ENCODE peak calls at places on chromosomes 4 and X, in nine cellular contexts. W is lower lobe of right lung, R is omental fat pad, V is upper lobe of left lung, L is fibroblast of mammary gland, H is HFFc6, A is glutamatergic neuron, Z is progenitor cell of endocrine pancreas, E is A673. C is an unnamed sample.

GRCh38 chrX:124401696-124402095 is 55.3 kb downstream of the SH2D1A start:
- DNase-seq in W (no peak), R (no peak), V (no peak), L (no peak), H (no peak), A (no peak), Z (no peak), E (no peak), C (no peak)

GRCh38 chr4:54541426-54542118 is 116.2 kb upstream of the KIT start:
- DNase-seq in W (no peak), R (no peak), V (no peak), L (no peak), H (peak), A (no peak), Z (no peak), E (no peak), C (peak)

GRCh38 chr4:166078956-166079355 is 205.9 kb downstream of the TLL1 start:
- DNase-seq in W (no peak), R (no peak), V (no peak), L (peak), H (peak), A (no peak), Z (no peak), E (peak), C (peak)

GRCh38 chrX:19579485-19579884 is 64.2 kb upstream of the MAP3K15 start:
- DNase-seq in W (no peak), R (no peak), V (no peak), L (peak), H (peak), A (no peak), Z (no peak), E (no peak), C (peak)

GRCh38 chr4:40316333-40316781 is 18.8 kb upstream of the CHRNA9 start:
- DNase-seq in W (no peak), R (no peak), V (no peak), L (peak), H (peak), A (no peak), Z (no peak), E (peak), C (peak)

GRCh38 chr4:58163172-58163571 is 1053.0 kb upstream of the IGFBP7 start:
- DNase-seq in W (no peak), R (no peak), V (no peak), L (no peak), H (no peak), A (no peak), Z (no peak), E (no peak), C (no peak)

GRCh38 chrX:9267415-9267814 is 197.4 kb upstream of the TBL1X start:
- DNase-seq in W (no peak), R (no peak), V (no peak), L (no peak), H (no peak), A (no peak), Z (no peak), E (no peak), C (no peak)

GRCh38 chrX:122777766-122778165 is 406.3 kb upstream of the GRIA3 start:
- DNase-seq in W (no peak), R (no peak), V (no peak), L (peak), H (no peak), A (no peak), Z (no peak), E (peak), C (no peak)

GRCh38 chr4:139042981-139043460 is 27.4 kb downstream of the NOCT start:
- DNase-seq in W (no peak), R (no peak), V (no peak), L (no peak), H (no peak), A (peak), Z (no peak), E (no peak), C (no peak)

GRCh38 chr4:48194986-48195773 is 61.1 kb upstream of the TXK start:
- DNase-seq in W (no peak), R (no peak), V (no peak), L (peak), H (no peak), A (no peak), Z (no peak), E (peak), C (no peak)

GRCh38 chrX:24495700-24496099 is 30.6 kb downstream of the PDK3 start:
- DNase-seq in W (no peak), R (no peak), V (no peak), L (no peak), H (no peak), A (no peak), Z (no peak), E (no peak), C (no peak)

GRCh38 chr4:87848622-87849351 is 16.0 kb downstream of the MEPE start:
- DNase-seq in W (peak), R (no peak), V (no peak), L (peak), H (peak), A (peak), Z (no peak), E (peak), C (peak)

GRCh38 chrX:133921764-133922389 is 63.5 kb downstream of the GPC3 start:
- DNase-seq in W (peak), R (no peak), V (no peak), L (peak), H (no peak), A (peak), Z (peak), E (peak), C (peak)

GRCh38 chrX:154398668-154399526 is 720 bp downstream of the RPL10 start:
- DNase-seq in W (peak), R (no peak), V (peak), L (peak), H (peak), A (peak), Z (peak), E (peak), C (peak)

GRCh38 chr4:85127653-85128052 is 161.2 kb upstream of the WDFY3 start:
- DNase-seq in W (no peak), R (no peak), V (peak), L (peak), H (peak), A (peak), Z (no peak), E (peak), C (peak)

GRCh38 chrX:11968991-11969390 is 169.3 kb upstream of the FRMPD4 start:
- DNase-seq in W (no peak), R (no peak), V (no peak), L (no peak), H (no peak), A (no peak), Z (no peak), E (no peak), C (peak)

GRCh38 chrX:23435108-23435507 is 100.5 kb downstream of the PTCHD1 start:
- DNase-seq in W (no peak), R (no peak), V (no peak), L (no peak), H (no peak), A (no peak), Z (no peak), E (no peak), C (peak)

GRCh38 chrX:136689441-136689840 is 41.5 kb downstream of the CD40LG start:
- DNase-seq in W (no peak), R (no peak), V (no peak), L (no peak), H (no peak), A (no peak), Z (no peak), E (no peak), C (peak)

GRCh38 chr4:82138376-82138775 is 235.4 kb downstream of the HNRNPD start:
- DNase-seq in W (no peak), R (no peak), V (no peak), L (peak), H (no peak), A (no peak), Z (no peak), E (no peak), C (no peak)

GRCh38 chr4:41155194-41155830 is 59.0 kb downstream of the APBB2 start:
- DNase-seq in W (no peak), R (no peak), V (no peak), L (peak), H (peak), A (no peak), Z (no peak), E (no peak), C (peak)

GRCh38 chr4:74661427-74662171 is 132.7 kb downstream of the BTC start:
- DNase-seq in W (no peak), R (no peak), V (no peak), L (peak), H (peak), A (no peak), Z (no peak), E (no peak), C (peak)

GRCh38 chr4:41865306-41865980 is 69.8 kb upstream of the TMEM33 start:
- DNase-seq in W (no peak), R (no peak), V (peak), L (peak), H (no peak), A (peak), Z (no peak), E (peak), C (peak)

GRCh38 chr4:89298160-89298559 is 9.4 kb downstream of the GPRIN3 start:
- DNase-seq in W (no peak), R (no peak), V (no peak), L (no peak), H (no peak), A (no peak), Z (no peak), E (no peak), C (no peak)

GRCh38 chr4:8766610-8767009 is 105.0 kb downstream of the HMX1 start:
- DNase-seq in W (peak), R (no peak), V (no peak), L (no peak), H (no peak), A (peak), Z (no peak), E (no peak), C (no peak)

GRCh38 chr4:7868430-7868775 is 71.3 kb downstream of the AFAP1 start:
- DNase-seq in W (no peak), R (no peak), V (no peak), L (no peak), H (no peak), A (no peak), Z (no peak), E (no peak), C (no peak)

GRCh38 chrX:132071260-132071659 is 48.2 kb downstream of the STK26 start:
- DNase-seq in W (no peak), R (no peak), V (no peak), L (peak), H (no peak), A (no peak), Z (no peak), E (peak), C (peak)

GRCh38 chr4:120327276-120327675 is 260.6 kb upstream of the MAD2L1 start:
- DNase-seq in W (no peak), R (no peak), V (no peak), L (peak), H (no peak), A (no peak), Z (no peak), E (no peak), C (no peak)

GRCh38 chr4:4386736-4387392 is at the start of gene NSG1:
- DNase-seq in W (no peak), R (no peak), V (peak), L (peak), H (no peak), A (peak), Z (peak), E (peak), C (peak)

GRCh38 chr4:111991797-111992196 is 153.5 kb upstream of the FAM241A start:
- DNase-seq in W (no peak), R (no peak), V (no peak), L (peak), H (peak), A (no peak), Z (no peak), E (peak), C (peak)

GRCh38 chrX:18884916-18885315 is 99.0 kb downstream of the PHKA2 start:
- DNase-seq in W (no peak), R (no peak), V (no peak), L (no peak), H (no peak), A (no peak), Z (no peak), E (no peak), C (no peak)

GRCh38 chr4:94701606-94702300 is 56.0 kb upstream of the BMPR1B start:
- DNase-seq in W (no peak), R (no peak), V (no peak), L (no peak), H (no peak), A (peak), Z (no peak), E (no peak), C (no peak)

GRCh38 chr4:120870279-120870673 is 52.2 kb downstream of the PRDM5 start:
- DNase-seq in W (no peak), R (no peak), V (no peak), L (no peak), H (no peak), A (peak), Z (no peak), E (no peak), C (no peak)

GRCh38 chr4:92387459-92388069 is 83.8 kb downstream of the GRID2 start:
- DNase-seq in W (no peak), R (no peak), V (no peak), L (peak), H (peak), A (no peak), Z (no peak), E (peak), C (peak)

GRCh38 chr4:8038702-8039251 is 99.1 kb upstream of the AFAP1 start:
- DNase-seq in W (no peak), R (no peak), V (no peak), L (no peak), H (no peak), A (no peak), Z (no peak), E (no peak), C (no peak)

GRCh38 chr4:86921608-86922252 is 13.1 kb upstream of the AFF1 start:
- DNase-seq in W (no peak), R (no peak), V (no peak), L (peak), H (peak), A (no peak), Z (no peak), E (no peak), C (peak)

GRCh38 chr4:127730142-127730913 is at the start of gene SLC25A31:
- DNase-seq in W (no peak), R (no peak), V (peak), L (no peak), H (no peak), A (no peak), Z (no peak), E (no peak), C (no peak)

GRCh38 chrX:71082778-71083177 is 12.9 kb upstream of the FOXO4 start:
- DNase-seq in W (no peak), R (no peak), V (no peak), L (no peak), H (no peak), A (no peak), Z (no peak), E (no peak), C (no peak)

GRCh38 chrX:71222929-71223328 is at the start of gene GJB1:
- DNase-seq in W (no peak), R (no peak), V (no peak), L (no peak), H (no peak), A (no peak), Z (no peak), E (no peak), C (no peak)

GRCh38 chrX:106037835-106038473 is 573 bp downstream of the SERPINA7 start:
- DNase-seq in W (no peak), R (no peak), V (no peak), L (no peak), H (no peak), A (no peak), Z (no peak), E (no peak), C (no peak)

GRCh38 chrX:150504399-150505186 is 63.8 kb upstream of the MTM1 start:
- DNase-seq in W (no peak), R (no peak), V (no peak), L (peak), H (peak), A (no peak), Z (no peak), E (no peak), C (no peak)
- TF ChIP-seq CTCF in W (no peak), R (no peak), V (no peak), L (no peak), H (no peak), A (no peak), Z (no peak), E (no peak), C (no peak)

DNA sequence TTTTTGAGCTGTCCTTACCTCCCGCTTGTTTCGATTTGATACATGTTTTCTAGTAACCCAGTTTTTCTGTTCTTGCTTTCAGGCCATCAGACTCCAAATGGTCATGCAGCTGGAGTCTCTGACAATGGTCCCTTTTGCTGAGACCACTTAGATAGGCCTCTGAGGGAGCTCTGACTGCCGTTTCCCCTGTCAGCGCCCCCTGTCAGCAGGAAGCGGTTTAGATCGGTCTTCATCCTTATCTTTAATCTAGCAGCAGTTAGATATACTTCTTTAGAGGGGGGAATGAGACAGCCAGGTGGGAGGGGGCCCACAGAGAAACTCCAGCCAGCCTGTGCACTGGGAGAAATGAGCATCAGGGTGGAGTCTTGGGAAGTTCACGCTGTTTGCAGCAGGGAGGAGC is 457.9 kb downstream of the GPAT3 start:
- DNase-seq in W (no peak), R (no peak), V (no peak), L (no peak), H (no peak), A (peak), Z (no peak), E (peak), C (no peak)
- TF ChIP-seq CTCF in W (no peak), R (no peak), V (no peak), L (peak), H (peak), A (no peak), Z (peak), E (peak), C (peak)

DNA sequence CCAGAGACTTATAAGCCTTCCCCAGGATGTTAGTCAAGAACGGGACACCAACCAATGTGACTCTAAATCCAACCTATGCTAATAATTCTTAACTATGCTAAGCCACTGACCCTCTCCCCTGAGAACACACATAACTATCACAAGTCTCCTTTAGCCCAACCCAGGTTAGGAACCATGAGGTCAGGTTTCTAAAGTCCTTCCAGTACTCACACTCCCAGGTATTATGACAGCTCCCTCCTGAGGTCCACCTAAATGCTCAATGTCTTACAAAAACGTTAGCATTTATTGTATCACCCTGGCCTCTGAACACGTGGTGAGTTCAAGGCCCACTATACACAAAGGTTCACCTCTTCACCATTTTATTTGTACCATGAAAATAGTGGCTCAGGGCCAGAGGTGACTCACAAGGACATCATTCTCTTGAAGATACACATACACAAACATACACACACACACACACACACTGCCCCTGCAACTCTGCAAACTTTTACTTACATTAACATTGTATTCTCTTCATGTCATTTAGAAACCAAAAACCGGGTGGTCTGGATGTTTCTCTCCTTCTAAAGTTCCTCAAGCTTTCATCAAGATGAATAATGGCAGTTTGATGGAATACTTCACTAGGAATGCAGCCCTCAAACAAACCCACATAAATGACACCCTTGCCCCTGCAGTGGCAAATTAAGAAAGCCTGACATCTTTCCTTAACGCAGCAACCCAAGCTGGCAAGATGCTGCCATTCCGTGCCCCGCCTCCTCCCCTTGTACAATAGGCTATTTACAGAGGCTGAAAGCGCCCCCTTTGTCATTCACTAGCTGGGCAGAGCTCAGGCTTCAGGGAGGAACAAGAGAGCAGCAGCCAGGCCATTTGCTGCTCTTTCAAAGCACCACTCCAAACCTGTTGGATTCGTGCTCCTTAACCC is 17.7 kb downstream of the ACSL1 start:
- DNase-seq in W (no peak), R (no peak), V (no peak), L (peak), H (peak), A (no peak), Z (no peak), E (no peak), C (peak)
- TF ChIP-seq CTCF in W (no peak), R (no peak), V (no peak), L (no peak), H (no peak), A (no peak), Z (peak), E (no peak), C (no peak)

GRCh38 chrX:39563189-39563588 is 534.6 kb downstream of the BCOR start:
- DNase-seq in W (no peak), R (no peak), V (no peak), L (no peak), H (no peak), A (no peak), Z (no peak), E (no peak), C (no peak)
- TF ChIP-seq CTCF in W (no peak), R (no peak), V (no peak), L (no peak), H (no peak), A (no peak), Z (no peak), E (no peak), C (no peak)

GRCh38 chrX:114075073-114075673 is 508.7 kb upstream of the HTR2C start:
- DNase-seq in W (no peak), R (no peak), V (no peak), L (no peak), H (no peak), A (no peak), Z (no peak), E (no peak), C (peak)
- TF ChIP-seq CTCF in W (peak), R (no peak), V (no peak), L (peak), H (peak), A (peak), Z (peak), E (peak), C (no peak)

GRCh38 chrX:96027363-96027894 is 657.2 kb upstream of the DIAPH2 start:
- DNase-seq in W (no peak), R (no peak), V (no peak), L (no peak), H (no peak), A (no peak), Z (no peak), E (no peak), C (peak)
- TF ChIP-seq CTCF in W (no peak), R (no peak), V (no peak), L (no peak), H (no peak), A (no peak), Z (no peak), E (no peak), C (no peak)

DNA sequence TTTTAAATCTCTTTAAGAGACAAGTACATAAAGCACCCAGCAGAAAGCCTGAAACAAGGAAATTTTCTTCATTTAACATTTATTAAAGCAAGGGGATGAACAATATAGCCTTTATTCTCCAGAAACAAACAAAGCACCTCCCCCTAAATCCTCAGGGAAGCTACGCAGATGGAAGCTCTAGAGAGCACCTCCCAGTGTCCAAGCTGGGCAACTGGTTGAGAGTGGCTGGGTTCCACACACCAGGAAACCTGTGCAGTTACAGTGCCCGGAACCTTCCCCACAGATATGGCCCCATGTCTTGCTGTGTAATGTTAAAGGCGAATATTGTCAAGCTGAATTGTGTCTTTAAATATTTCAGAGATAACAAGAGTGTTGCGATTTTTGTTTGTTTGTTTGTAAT is 8.9 kb upstream of the TRIML1 start:
- DNase-seq in W (no peak), R (no peak), V (no peak), L (no peak), H (no peak), A (no peak), Z (no peak), E (no peak), C (no peak)
- TF ChIP-seq CTCF in W (no peak), R (no peak), V (no peak), L (no peak), H (no peak), A (no peak), Z (no peak), E (peak), C (no peak)

C was measured in cardiac fibroblast.